ENCODE peak calls at places on chromosomes 12 and 14, in six cellular contexts. A is breast epithelium, G is prostate gland, V is body of pancreas, I is upper lobe of left lung, X is ovary. Q is an unnamed sample. For H3K4me1, the result is how much of the 10 kb centered on the place peaks cover.

GRCh38 chr14:75022655-75023054 is 19.9 kb downstream of the EIF2B2 start:
- DNase-seq in V (no peak), A (no peak), G (no peak), X (no peak), I (peak), Q (no peak)

GRCh38 chr14:87935895-87936294 is 57.1 kb downstream of the GALC start:
- DNase-seq in X (no peak), I (no peak), V (peak), G (peak), A (no peak), Q (no peak)

GRCh38 chr12:10957741-10958140 is 18.7 kb upstream of the TAS2R14 start:
- DNase-seq in V (no peak), G (no peak), X (no peak), I (no peak), A (no peak), Q (no peak)

GRCh38 chr12:89943461-89943860 is 234.8 kb upstream of the ATP2B1 start:
- DNase-seq in X (no peak), I (no peak), G (no peak), A (no peak), V (no peak), Q (no peak)

GRCh38 chr12:31370645-31371620 is 45.0 kb upstream of the SINHCAF start:
- DNase-seq in G (no peak), X (no peak), A (no peak), I (no peak), V (no peak), Q (no peak)

GRCh38 chr12:464484-465267 is 4.9 kb downstream of the B4GALNT3 start:
- DNase-seq in A (no peak), I (no peak), G (no peak), V (peak), X (no peak), Q (peak)

GRCh38 chr14:99260652-99261551 is 11.1 kb downstream of the BCL11B start:
- DNase-seq in X (no peak), I (no peak), V (no peak), G (no peak), A (no peak), Q (no peak)

GRCh38 chr12:131913666-131914065 is 15.4 kb upstream of the PUS1 start:
- DNase-seq in A (no peak), X (no peak), I (no peak), G (no peak), V (no peak), Q (no peak)

GRCh38 chr12:50699940-50700339 is 64.0 kb upstream of the ATF1 start:
- DNase-seq in I (no peak), G (no peak), A (no peak), X (no peak), V (no peak), Q (no peak)

GRCh38 chr12:21607701-21608100 is 3.1 kb upstream of the GYS2 start:
- DNase-seq in I (no peak), V (no peak), G (no peak), X (no peak), A (no peak), Q (no peak)

GRCh38 chr12:80056232-80056631 is 43.1 kb upstream of the OTOGL start:
- DNase-seq in A (no peak), V (no peak), G (no peak), I (no peak), X (no peak), Q (no peak)

GRCh38 chr14:68951051-68951797 is 27.9 kb downstream of the ACTN1 start:
- DNase-seq in V (peak), G (peak), X (peak), A (peak), I (peak), Q (peak)
- TF ChIP-seq POLR2A in V (no peak), G (no peak), X (no peak), A (no peak), I (peak), Q (no peak)

GRCh38 chr12:48881652-48882324 is 16.1 kb upstream of the RND1 start:
- DNase-seq in X (no peak), A (no peak), I (no peak), G (no peak), V (no peak), Q (no peak)
- H3K4me1 ChIP-seq in X (under half), A (under half), I (under half), G (under half), V (under half), Q (under half)

DNA sequence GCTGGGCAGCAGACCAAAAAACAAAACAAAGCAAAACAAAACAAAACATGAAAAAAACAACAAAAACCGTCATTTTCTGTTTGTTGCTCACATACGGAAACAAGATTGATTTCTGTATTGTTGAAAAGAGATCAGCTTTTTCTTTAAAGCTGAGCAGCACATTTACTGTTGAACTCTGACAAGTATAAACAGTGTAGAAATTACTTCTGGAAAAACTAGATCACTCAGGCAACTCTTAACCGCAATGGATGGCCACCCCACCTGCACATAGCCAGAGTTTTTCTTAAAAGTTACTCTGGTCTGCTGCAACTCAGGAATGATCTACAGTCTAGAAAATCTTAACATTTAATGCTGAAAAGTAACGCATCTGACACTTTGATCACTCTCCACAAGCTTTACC is 80.9 kb downstream of the PPM1H start:
- DNase-seq in G (no peak), I (no peak), A (no peak), X (no peak), V (no peak), Q (no peak)
- TF ChIP-seq POLR2A in G (no peak), I (no peak), A (no peak), X (no peak), V (no peak), Q (no peak)

GRCh38 chr12:106132175-106133135 is 6.3 kb downstream of the NUAK1 start:
- DNase-seq in G (no peak), X (no peak), A (no peak), V (no peak), I (no peak), Q (no peak)
- H3K4me1 ChIP-seq in G (under half), X (under half), A (under half), V (under half), I (under half), Q (half or more)

DNA sequence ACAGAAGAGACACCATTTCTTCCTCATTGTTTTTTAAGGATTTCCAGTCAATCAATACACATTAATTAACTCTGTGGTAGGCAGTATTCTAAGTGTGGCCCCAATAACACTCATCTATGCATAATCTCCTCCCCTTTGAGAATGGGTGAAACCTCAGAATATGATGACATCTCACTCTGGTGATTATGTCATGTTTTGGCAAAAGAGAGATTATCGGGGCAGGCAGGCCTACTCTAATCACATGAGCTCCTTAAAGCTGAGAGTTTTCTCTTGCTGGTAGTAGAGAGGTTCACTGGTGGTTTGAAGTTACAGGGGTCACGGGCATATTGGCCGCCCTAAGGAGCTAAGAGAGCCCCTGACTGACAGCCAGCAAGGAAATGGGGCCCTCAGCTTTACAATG is 7.1 kb upstream of the LGMN start:
- DNase-seq in I (no peak), V (no peak), X (no peak), A (no peak), G (no peak), Q (no peak)
- TF ChIP-seq POLR2A in I (no peak), V (no peak), X (no peak), A (no peak), G (no peak), Q (no peak)

DNA sequence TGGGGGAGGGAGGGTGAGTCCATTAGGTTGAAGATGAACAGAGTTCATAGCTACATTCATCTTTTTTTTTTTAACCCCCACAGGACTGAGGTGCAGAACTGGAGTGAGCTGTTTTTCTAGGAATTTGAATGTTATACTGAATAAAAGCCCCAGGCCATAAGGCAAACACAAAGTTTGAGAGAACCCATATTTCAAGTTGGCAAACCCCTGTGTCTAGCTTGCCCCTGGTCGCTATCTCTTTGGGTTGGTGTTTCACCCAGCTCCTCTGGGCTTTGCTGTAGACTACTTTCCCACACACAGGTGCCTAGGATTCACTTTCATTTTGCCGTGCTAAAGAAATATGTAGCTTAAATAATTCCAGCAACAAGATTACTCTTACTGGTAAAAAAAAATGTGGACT is 5.2 kb upstream of the LMO3 start:
- DNase-seq in V (no peak), A (no peak), I (no peak), G (no peak), X (no peak), Q (no peak)
- H3K4me1 ChIP-seq in V (under half), A (under half), I (under half), G (under half), X (under half), Q (under half)

Q was measured in gastrocnemius medialis.